ENCODE peak calls at places on chromosome 2, in four cellular contexts. One of them, this sample, is unnamed.

GRCh38 chr2:179966778-179967394 is 40.2 kb downstream of the CWC22 start:
- DNase-seq in left lobe of liver: no peak
- DNase-seq in cardiac fibroblast: no peak
- DNase-seq in T follicular helper cell: no peak
- DNase-seq in this sample: no peak

GRCh38 chr2:112065966-112066365 is 10.9 kb downstream of the TMEM87B start:
- DNase-seq in left lobe of liver: no peak
- DNase-seq in cardiac fibroblast: peak
- DNase-seq in T follicular helper cell: no peak
- DNase-seq in this sample: no peak

GRCh38 chr2:180573951-180574350 is 406.5 kb upstream of the UBE2E3 start:
- DNase-seq in left lobe of liver: no peak
- DNase-seq in cardiac fibroblast: peak
- DNase-seq in T follicular helper cell: no peak
- DNase-seq in this sample: no peak

GRCh38 chr2:238285653-238286082 is 2.7 kb downstream of the PER2 start:
- DNase-seq in left lobe of liver: peak
- DNase-seq in cardiac fibroblast: peak
- DNase-seq in T follicular helper cell: no peak
- DNase-seq in this sample: no peak

GRCh38 chr2:127454595-127455565 is 36.7 kb downstream of the PROC start:
- DNase-seq in left lobe of liver: peak
- DNase-seq in cardiac fibroblast: no peak
- DNase-seq in T follicular helper cell: no peak
- DNase-seq in this sample: no peak

GRCh38 chr2:169221745-169222369 is 140.5 kb downstream of the LRP2 start:
- DNase-seq in left lobe of liver: no peak
- DNase-seq in cardiac fibroblast: peak
- DNase-seq in T follicular helper cell: no peak
- DNase-seq in this sample: peak

GRCh38 chr2:213862407-213863076 is 548.3 kb upstream of the VWC2L start:
- DNase-seq in left lobe of liver: no peak
- DNase-seq in cardiac fibroblast: no peak
- DNase-seq in T follicular helper cell: no peak
- DNase-seq in this sample: no peak

GRCh38 chr2:127084611-127085031 is 22.3 kb downstream of the BIN1 start:
- DNase-seq in left lobe of liver: no peak
- DNase-seq in cardiac fibroblast: no peak
- DNase-seq in T follicular helper cell: no peak
- DNase-seq in this sample: peak

GRCh38 chr2:181431674-181432073 is 25.5 kb upstream of the ITGA4 start:
- DNase-seq in left lobe of liver: no peak
- DNase-seq in cardiac fibroblast: no peak
- DNase-seq in T follicular helper cell: no peak
- DNase-seq in this sample: no peak

GRCh38 chr2:96928277-96928781 is 58.1 kb downstream of the FAM178B start:
- DNase-seq in left lobe of liver: no peak
- DNase-seq in cardiac fibroblast: no peak
- DNase-seq in T follicular helper cell: no peak
- DNase-seq in this sample: no peak

GRCh38 chr2:186697536-186697935 is 3.7 kb downstream of the FAM171B start:
- DNase-seq in left lobe of liver: no peak
- DNase-seq in cardiac fibroblast: no peak
- DNase-seq in T follicular helper cell: no peak
- DNase-seq in this sample: no peak

GRCh38 chr2:164669291-164669690 is 48.0 kb upstream of the GRB14 start:
- DNase-seq in left lobe of liver: no peak
- DNase-seq in cardiac fibroblast: no peak
- DNase-seq in T follicular helper cell: no peak
- DNase-seq in this sample: no peak

GRCh38 chr2:120461546-120462537 is 115.9 kb downstream of the INHBB start:
- DNase-seq in left lobe of liver: no peak
- DNase-seq in cardiac fibroblast: no peak
- DNase-seq in T follicular helper cell: no peak
- DNase-seq in this sample: no peak

GRCh38 chr2:120254178-120254577 is 1.5 kb downstream of the RALB start:
- DNase-seq in left lobe of liver: no peak
- DNase-seq in cardiac fibroblast: no peak
- DNase-seq in T follicular helper cell: no peak
- DNase-seq in this sample: no peak

GRCh38 chr2:127917916-127918315 is 32.2 kb upstream of the AMMECR1L start:
- DNase-seq in left lobe of liver: no peak
- DNase-seq in cardiac fibroblast: peak
- DNase-seq in T follicular helper cell: no peak
- DNase-seq in this sample: no peak

GRCh38 chr2:241762933-241763369 is 13.7 kb upstream of the GAL3ST2 start:
- DNase-seq in left lobe of liver: no peak
- DNase-seq in cardiac fibroblast: no peak
- DNase-seq in T follicular helper cell: peak
- DNase-seq in this sample: no peak

GRCh38 chr2:26764078-26764887 is at the start of gene SLC35F6:
- DNase-seq in left lobe of liver: peak
- DNase-seq in cardiac fibroblast: peak
- DNase-seq in T follicular helper cell: peak
- DNase-seq in this sample: peak

GRCh38 chr2:78417355-78417754 is 608.1 kb upstream of the REG3G start:
- DNase-seq in left lobe of liver: no peak
- DNase-seq in cardiac fibroblast: no peak
- DNase-seq in T follicular helper cell: no peak
- DNase-seq in this sample: no peak

GRCh38 chr2:218814540-218815243 is 16.9 kb downstream of the PRKAG3 start:
- DNase-seq in left lobe of liver: no peak
- DNase-seq in cardiac fibroblast: no peak
- DNase-seq in T follicular helper cell: no peak
- DNase-seq in this sample: no peak

GRCh38 chr2:208407667-208408066 is 1.1 kb downstream of the PTH2R start:
- DNase-seq in left lobe of liver: no peak
- DNase-seq in cardiac fibroblast: peak
- DNase-seq in T follicular helper cell: no peak
- DNase-seq in this sample: no peak

GRCh38 chr2:44715671-44716077 is 225.8 kb upstream of the SIX3 start:
- DNase-seq in left lobe of liver: no peak
- DNase-seq in cardiac fibroblast: peak
- DNase-seq in T follicular helper cell: no peak
- DNase-seq in this sample: no peak

GRCh38 chr2:190947139-190947538 is 66.5 kb downstream of the GLS start:
- DNase-seq in left lobe of liver: no peak
- DNase-seq in cardiac fibroblast: peak
- DNase-seq in T follicular helper cell: no peak
- DNase-seq in this sample: no peak

GRCh38 chr2:101478561-101479001 is 3.7 kb upstream of the RFX8 start:
- DNase-seq in left lobe of liver: no peak
- DNase-seq in cardiac fibroblast: peak
- DNase-seq in T follicular helper cell: no peak
- DNase-seq in this sample: no peak

GRCh38 chr2:33395660-33396249 is 80.7 kb upstream of the RASGRP3 start:
- DNase-seq in left lobe of liver: no peak
- DNase-seq in cardiac fibroblast: peak
- DNase-seq in T follicular helper cell: peak
- DNase-seq in this sample: peak

GRCh38 chr2:211503856-211504255 is 947.5 kb downstream of the CPS1 start:
- DNase-seq in left lobe of liver: no peak
- DNase-seq in cardiac fibroblast: no peak
- DNase-seq in T follicular helper cell: no peak
- DNase-seq in this sample: no peak

GRCh38 chr2:239299218-239299939 is 101.4 kb downstream of the HDAC4 start:
- DNase-seq in left lobe of liver: no peak
- DNase-seq in cardiac fibroblast: no peak
- DNase-seq in T follicular helper cell: no peak
- DNase-seq in this sample: no peak

GRCh38 chr2:181142514-181142913 is 162.1 kb downstream of the UBE2E3 start:
- DNase-seq in left lobe of liver: no peak
- DNase-seq in cardiac fibroblast: no peak
- DNase-seq in T follicular helper cell: no peak
- DNase-seq in this sample: no peak

GRCh38 chr2:43676322-43677050 is at the start of gene C1GALT1C1L:
- DNase-seq in left lobe of liver: no peak
- DNase-seq in cardiac fibroblast: peak
- DNase-seq in T follicular helper cell: no peak
- DNase-seq in this sample: peak

GRCh38 chr2:237867465-237867864 is 8.0 kb downstream of the RAMP1 start:
- DNase-seq in left lobe of liver: no peak
- DNase-seq in cardiac fibroblast: no peak
- DNase-seq in T follicular helper cell: no peak
- DNase-seq in this sample: no peak

GRCh38 chr2:100416939-100417744 is at the start of gene CHST10:
- DNase-seq in left lobe of liver: no peak
- DNase-seq in cardiac fibroblast: peak
- DNase-seq in T follicular helper cell: peak
- DNase-seq in this sample: peak

GRCh38 chr2:176447616-176448015 is 178.4 kb downstream of the MTX2 start:
- DNase-seq in left lobe of liver: no peak
- DNase-seq in cardiac fibroblast: no peak
- DNase-seq in T follicular helper cell: no peak
- DNase-seq in this sample: no peak

This sample was measured in germinal center.